ENCODE peak calls at places on chromosome 16, in five cellular contexts. One of them, this sample, is unnamed.

GRCh38 chr16:14194706-14195105 is 123.6 kb downstream of the MRTFB start:
- DNase-seq in transverse colon: no peak
- DNase-seq in IMR-90: no peak
- DNase-seq in tibial nerve: no peak
- DNase-seq in right lobe of liver: no peak
- DNase-seq in this sample: no peak

GRCh38 chr16:24999088-24999670 is 16.0 kb downstream of the ARHGAP17 start:
- DNase-seq in tibial nerve: no peak
- DNase-seq in IMR-90: no peak
- DNase-seq in transverse colon: no peak
- DNase-seq in right lobe of liver: no peak
- DNase-seq in this sample: no peak

GRCh38 chr16:48462146-48462740 is 77.0 kb upstream of the SIAH1 start:
- DNase-seq in IMR-90: no peak
- DNase-seq in right lobe of liver: no peak
- DNase-seq in tibial nerve: no peak
- DNase-seq in transverse colon: no peak
- DNase-seq in this sample: no peak

GRCh38 chr16:15765880-15766279 is 90.9 kb downstream of the MYH11 start:
- DNase-seq in transverse colon: no peak
- DNase-seq in right lobe of liver: peak; percentile 10
- DNase-seq in IMR-90: peak; percentile 39
- DNase-seq in tibial nerve: no peak
- DNase-seq in this sample: no peak

GRCh38 chr16:78894872-78895271 is 705.7 kb downstream of the MAF start:
- DNase-seq in tibial nerve: no peak
- DNase-seq in IMR-90: no peak
- DNase-seq in right lobe of liver: no peak
- DNase-seq in transverse colon: no peak
- DNase-seq in this sample: no peak

GRCh38 chr16:78133919-78134318 is 34.5 kb downstream of the WWOX start:
- DNase-seq in IMR-90: no peak
- DNase-seq in right lobe of liver: no peak
- DNase-seq in transverse colon: no peak
- DNase-seq in tibial nerve: no peak
- DNase-seq in this sample: no peak

GRCh38 chr16:4260360-4260759 is 12.5 kb downstream of the TFAP4 start:
- DNase-seq in transverse colon: peak; percentile 90
- DNase-seq in IMR-90: no peak
- DNase-seq in tibial nerve: no peak
- DNase-seq in right lobe of liver: no peak
- DNase-seq in this sample: no peak

GRCh38 chr16:72468582-72468981 is 296.6 kb upstream of the PMFBP1 start:
- DNase-seq in right lobe of liver: no peak
- DNase-seq in transverse colon: no peak
- DNase-seq in IMR-90: peak; percentile 14
- DNase-seq in tibial nerve: no peak
- DNase-seq in this sample: no peak

GRCh38 chr16:2019500-2019899 is at the start of gene NPW:
- DNase-seq in tibial nerve: no peak
- DNase-seq in right lobe of liver: no peak
- DNase-seq in IMR-90: no peak
- DNase-seq in transverse colon: no peak
- DNase-seq in this sample: no peak

GRCh38 chr16:89949121-89949742 is 677 bp downstream of the DEF8 start:
- DNase-seq in right lobe of liver: no peak
- DNase-seq in transverse colon: no peak
- DNase-seq in IMR-90: no peak
- DNase-seq in tibial nerve: no peak
- DNase-seq in this sample: no peak

GRCh38 chr16:30063893-30064745 is 1.4 kb upstream of the ALDOA start:
- DNase-seq in IMR-90: peak; percentile 37
- DNase-seq in right lobe of liver: peak; percentile 80
- DNase-seq in tibial nerve: peak; percentile 73
- DNase-seq in transverse colon: peak; percentile 80
- DNase-seq in this sample: peak; percentile 75

GRCh38 chr16:88685156-88686061 is 898 bp downstream of the SNAI3 start:
- DNase-seq in IMR-90: peak; percentile 67
- DNase-seq in transverse colon: peak; percentile 50
- DNase-seq in right lobe of liver: no peak
- DNase-seq in tibial nerve: no peak
- DNase-seq in this sample: no peak

GRCh38 chr16:648071-648785 is 937 bp upstream of the WDR90 start:
- DNase-seq in transverse colon: peak; percentile 90
- DNase-seq in tibial nerve: no peak
- DNase-seq in IMR-90: no peak
- DNase-seq in right lobe of liver: peak; percentile 95
- DNase-seq in this sample: no peak

GRCh38 chr16:87648236-87648635 is 45.9 kb downstream of the JPH3 start:
- DNase-seq in IMR-90: no peak
- DNase-seq in tibial nerve: no peak
- DNase-seq in right lobe of liver: no peak
- DNase-seq in transverse colon: no peak
- DNase-seq in this sample: no peak

GRCh38 chr16:13883266-13883665 is 36.7 kb upstream of the ERCC4 start:
- DNase-seq in transverse colon: no peak
- DNase-seq in right lobe of liver: no peak
- DNase-seq in tibial nerve: no peak
- DNase-seq in IMR-90: no peak
- DNase-seq in this sample: no peak

GRCh38 chr16:87057291-87057881 is 259.8 kb downstream of the C16orf95 start:
- DNase-seq in tibial nerve: no peak
- DNase-seq in transverse colon: no peak
- DNase-seq in IMR-90: no peak
- DNase-seq in right lobe of liver: no peak
- DNase-seq in this sample: no peak

GRCh38 chr16:72125635-72126428 is 32.2 kb downstream of the DHX38 start:
- DNase-seq in tibial nerve: no peak
- DNase-seq in transverse colon: peak; percentile 43
- DNase-seq in right lobe of liver: no peak
- DNase-seq in IMR-90: no peak
- DNase-seq in this sample: no peak

GRCh38 chr16:66988197-66988788 is at the start of gene CES4A:
- DNase-seq in IMR-90: peak; percentile 73
- DNase-seq in tibial nerve: peak; percentile 25
- DNase-seq in transverse colon: no peak
- DNase-seq in right lobe of liver: peak; percentile 81
- DNase-seq in this sample: no peak

GRCh38 chr16:12120982-12121652 is 144.6 kb downstream of the SNX29 start:
- DNase-seq in tibial nerve: no peak
- DNase-seq in IMR-90: no peak
- DNase-seq in transverse colon: no peak
- DNase-seq in right lobe of liver: no peak
- DNase-seq in this sample: no peak

GRCh38 chr16:53098526-53099317 is 43.9 kb downstream of the CHD9 start:
- DNase-seq in transverse colon: peak; percentile 85
- DNase-seq in IMR-90: peak; percentile 96
- DNase-seq in tibial nerve: peak; percentile 68
- DNase-seq in right lobe of liver: peak; percentile 78
- DNase-seq in this sample: peak; percentile 93

GRCh38 chr16:81626181-81626674 is 152.9 kb upstream of the PLCG2 start:
- DNase-seq in right lobe of liver: no peak
- DNase-seq in IMR-90: peak; percentile 61
- DNase-seq in transverse colon: no peak
- DNase-seq in tibial nerve: no peak
- DNase-seq in this sample: no peak

GRCh38 chr16:50301626-50302471 is 35.5 kb downstream of the ADCY7 start:
- DNase-seq in tibial nerve: no peak
- DNase-seq in IMR-90: peak; percentile 86
- DNase-seq in right lobe of liver: peak; percentile 44
- DNase-seq in transverse colon: no peak
- DNase-seq in this sample: peak; percentile 27

GRCh38 chr16:1101573-1102332 is 5.7 kb upstream of the C1QTNF8 start:
- DNase-seq in IMR-90: no peak
- DNase-seq in transverse colon: no peak
- DNase-seq in tibial nerve: no peak
- DNase-seq in right lobe of liver: no peak
- DNase-seq in this sample: no peak

GRCh38 chr16:81443688-81444447 is 740 bp upstream of the CMIP start:
- DNase-seq in IMR-90: no peak
- DNase-seq in tibial nerve: no peak
- DNase-seq in right lobe of liver: peak; percentile 72
- DNase-seq in transverse colon: peak; percentile 49
- DNase-seq in this sample: peak; percentile 47

DNA sequence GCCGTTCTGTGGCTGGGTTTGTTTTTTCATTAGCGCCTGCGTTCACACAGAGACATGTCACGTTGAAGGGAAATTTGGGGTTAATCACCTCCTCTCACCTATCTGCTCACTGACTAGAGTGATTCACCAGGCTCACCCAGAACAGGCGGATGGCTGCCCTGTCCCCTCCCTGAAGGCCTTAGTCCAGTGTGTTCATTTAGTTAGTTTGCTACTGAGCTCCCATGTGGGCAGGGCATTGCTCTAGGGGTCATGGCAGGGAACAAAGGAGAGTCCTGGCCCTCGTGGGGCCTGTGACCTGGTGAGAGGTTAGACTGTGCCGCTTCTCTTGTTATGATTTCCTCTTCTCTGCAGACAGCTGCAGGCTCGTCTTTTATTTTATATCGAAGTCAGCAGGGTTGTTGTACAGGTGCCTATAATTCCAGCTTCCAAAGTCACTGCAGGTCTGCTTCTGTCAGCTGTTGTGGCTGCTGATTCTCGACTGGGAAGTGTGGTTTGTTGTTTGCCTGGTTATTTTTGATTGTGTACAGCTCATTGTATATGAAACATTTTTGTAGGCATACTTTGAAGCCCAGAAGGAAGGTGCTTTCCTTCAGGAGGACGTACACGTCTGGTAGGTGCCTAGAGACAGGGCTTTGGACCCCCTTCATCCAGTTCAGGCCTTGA is 73.4 kb upstream of the GSE1 start:
- DNase-seq in right lobe of liver: peak; percentile 85
- DNase-seq in transverse colon: no peak
- DNase-seq in tibial nerve: no peak
- DNase-seq in IMR-90: no peak
- DNase-seq in this sample: no peak
- H3K4me1 ChIP-seq in right lobe of liver: peaks cover 4% of the 10 kb centered on the region
- H3K4me1 ChIP-seq in transverse colon: peaks cover 15% of the 10 kb centered on the region
- H3K4me1 ChIP-seq in tibial nerve: peaks cover 45% of the 10 kb centered on the region
- H3K4me1 ChIP-seq in IMR-90: peaks cover 11% of the 10 kb centered on the region
- H3K4me1 ChIP-seq in this sample: no peaks in the 10 kb centered on the region

GRCh38 chr16:85944572-85945423 is 45.8 kb downstream of the IRF8 start:
- DNase-seq in transverse colon: no peak
- DNase-seq in tibial nerve: no peak
- DNase-seq in right lobe of liver: peak; percentile 88
- DNase-seq in IMR-90: no peak
- DNase-seq in this sample: no peak
- TF ChIP-seq POLR2A in transverse colon: no peak
- TF ChIP-seq POLR2A in tibial nerve: no peak
- TF ChIP-seq POLR2A in right lobe of liver: no peak
- TF ChIP-seq POLR2A in IMR-90: no peak
- TF ChIP-seq POLR2A in this sample: no peak

DNA sequence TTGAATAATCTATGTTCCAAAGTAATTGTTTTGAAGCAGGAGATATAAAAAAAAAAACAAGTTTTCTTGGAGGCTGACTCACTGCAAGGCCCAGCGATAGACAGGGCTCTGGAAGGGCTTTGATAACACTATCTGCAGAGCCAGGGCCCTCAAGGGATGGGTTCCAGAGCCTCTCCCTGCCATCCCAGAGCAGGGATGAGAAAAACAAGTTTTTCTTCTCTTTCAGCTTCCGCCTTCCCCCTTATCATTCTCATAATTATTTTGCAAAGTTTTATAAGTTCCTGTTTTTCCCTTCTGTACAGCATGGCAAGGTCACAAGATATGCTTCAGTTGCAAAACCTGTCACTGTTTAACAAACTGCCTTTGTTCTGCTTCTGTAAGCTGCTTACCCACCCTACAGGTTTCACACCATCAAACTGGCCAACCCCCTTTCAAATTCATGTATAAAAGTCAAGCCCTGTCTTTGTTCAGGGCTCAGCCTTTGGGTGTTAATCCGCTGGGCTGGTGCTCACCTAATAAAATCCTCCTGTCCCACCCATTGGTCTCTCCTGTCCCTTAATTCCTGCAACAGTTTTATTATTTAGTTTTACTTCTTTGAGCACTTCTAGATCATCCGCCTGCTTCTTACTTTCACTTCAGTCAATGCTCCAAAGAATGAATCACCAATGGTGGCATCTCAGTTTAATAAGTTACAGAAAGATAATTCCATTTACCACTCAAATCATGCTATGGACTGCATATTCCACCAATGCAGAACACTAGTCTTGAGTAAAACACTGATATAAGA is 5.6 kb upstream of the THUMPD1 start:
- DNase-seq in transverse colon: no peak
- DNase-seq in tibial nerve: no peak
- DNase-seq in IMR-90: no peak
- DNase-seq in right lobe of liver: no peak
- DNase-seq in this sample: no peak
- H3K4me1 ChIP-seq in transverse colon: no peaks in the 10 kb centered on the region
- H3K4me1 ChIP-seq in tibial nerve: peaks cover under 1% of the 10 kb centered on the region
- H3K4me1 ChIP-seq in IMR-90: no peaks in the 10 kb centered on the region
- H3K4me1 ChIP-seq in right lobe of liver: peaks cover 3% of the 10 kb centered on the region
- H3K4me1 ChIP-seq in this sample: no peaks in the 10 kb centered on the region

GRCh38 chr16:75464130-75464918 is at the start of gene TMEM170A:
- DNase-seq in IMR-90: peak; percentile 98
- DNase-seq in transverse colon: peak; percentile 100
- DNase-seq in right lobe of liver: peak; percentile 99
- DNase-seq in tibial nerve: peak; percentile 99
- DNase-seq in this sample: peak; percentile 100
- TF ChIP-seq POLR2A in IMR-90: peak; percentile 90
- TF ChIP-seq POLR2A in transverse colon: peak; percentile 98
- TF ChIP-seq POLR2A in right lobe of liver: peak; percentile 97
- TF ChIP-seq POLR2A in tibial nerve: peak; percentile 94
- TF ChIP-seq POLR2A in this sample: peak; percentile 98

DNA sequence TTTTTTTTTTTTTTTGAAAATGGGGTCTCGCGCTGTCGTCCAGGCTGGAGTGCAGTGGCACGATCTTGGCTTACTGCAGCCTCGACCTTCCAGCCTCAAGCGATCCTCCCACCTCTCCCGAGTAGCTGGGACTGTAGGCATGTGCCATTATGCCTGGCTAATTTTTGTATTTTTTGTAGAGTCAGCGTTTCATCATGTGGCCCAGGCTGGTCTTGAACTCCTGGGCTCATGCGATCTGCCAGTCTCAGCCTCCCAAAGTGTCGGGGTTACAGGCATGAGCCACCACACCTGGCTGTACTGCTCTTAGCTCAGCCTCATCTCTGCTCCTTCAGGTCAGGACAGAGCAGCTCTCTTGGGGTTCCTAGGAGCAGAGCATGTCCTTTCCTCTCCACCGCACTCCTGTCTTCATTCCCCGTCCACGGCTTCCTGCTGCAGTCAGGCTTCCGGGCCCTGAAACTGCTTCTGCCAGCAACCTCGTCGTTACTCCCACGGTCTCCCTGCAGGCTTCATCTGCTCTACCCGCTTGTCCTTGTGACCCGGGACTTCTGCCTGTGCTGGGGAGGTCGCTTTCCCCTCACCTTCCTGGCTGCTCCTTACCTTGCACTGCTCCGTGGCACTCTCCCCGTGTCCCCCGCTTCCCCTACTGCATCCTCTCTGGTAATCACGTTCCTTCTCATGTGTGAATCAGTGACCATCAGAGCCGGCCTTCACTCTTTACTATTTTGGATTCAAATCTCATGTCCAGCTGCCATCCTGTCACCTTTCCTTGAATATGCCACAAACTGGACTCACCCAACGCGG is 38.0 kb downstream of the PRMT7 start:
- DNase-seq in transverse colon: no peak
- DNase-seq in IMR-90: no peak
- DNase-seq in right lobe of liver: peak; percentile 37
- DNase-seq in tibial nerve: no peak
- DNase-seq in this sample: no peak
- H3K4me1 ChIP-seq in transverse colon: peaks cover 4% of the 10 kb centered on the region
- H3K4me1 ChIP-seq in IMR-90: no peaks in the 10 kb centered on the region
- H3K4me1 ChIP-seq in right lobe of liver: no peaks in the 10 kb centered on the region
- H3K4me1 ChIP-seq in tibial nerve: no peaks in the 10 kb centered on the region
- H3K4me1 ChIP-seq in this sample: no peaks in the 10 kb centered on the region

This sample was measured in uterus.